ENCODE peak calls at places on chromosomes 11 and 22, in four cellular contexts. M is SK-N-SH, F is MM.1S, N is HepG2. T is an unnamed sample.

GRCh38 chr11:69511358-69512015 is 30.0 kb downstream of the LINC01488 start:
- DNase-seq in F (no peak), N (no peak), M (no peak), T (no peak)

GRCh38 chr11:12205330-12205729 is 94.9 kb downstream of the MICAL2 start:
- DNase-seq in F (no peak), M (no peak), N (no peak), T (no peak)

GRCh38 chr22:50341977-50342650 is 1.0 kb upstream of the PPP6R2 start:
- DNase-seq in F (peak), N (peak), M (peak), T (peak)

GRCh38 chr11:111047376-111047775 is 198.1 kb upstream of the POU2AF2 start:
- DNase-seq in N (no peak), F (no peak), M (no peak), T (peak)

GRCh38 chr11:76636826-76637460 is 33.6 kb downstream of the LRRC32 start:
- DNase-seq in F (no peak), N (no peak), M (no peak), T (no peak)

GRCh38 chr11:92932023-92932422 is 37.4 kb upstream of the MTNR1B start:
- DNase-seq in M (no peak), F (no peak), N (no peak), T (no peak)

GRCh38 chr22:23652286-23652685 is 20.2 kb upstream of the DRICH1 start:
- DNase-seq in F (no peak), M (no peak), N (no peak), T (no peak)

GRCh38 chr22:50738649-50739227 is 734 bp downstream of the ACR start:
- DNase-seq in F (no peak), N (no peak), M (no peak), T (no peak)

GRCh38 chr11:117096140-117096972 is 1.9 kb downstream of the SIK3 start:
- DNase-seq in M (peak), F (peak), N (peak), T (peak)

GRCh38 chr22:17732251-17732854 is 41.9 kb downstream of the BID start:
- DNase-seq in F (no peak), M (no peak), N (no peak), T (no peak)

GRCh38 chr11:9316334-9316733 is 1.9 kb upstream of the TMEM41B start:
- DNase-seq in N (no peak), M (no peak), F (no peak), T (no peak)

GRCh38 chr11:104653011-104653806 is 245.1 kb downstream of the CASP12 start:
- DNase-seq in N (no peak), M (peak), F (peak), T (no peak)

GRCh38 chr11:111918390-111919256 is at the start of gene C11orf52:
- DNase-seq in N (peak), M (no peak), F (peak), T (peak)

GRCh38 chr22:46860562-46860961 is 98.1 kb downstream of the TBC1D22A start:
- DNase-seq in F (no peak), M (no peak), N (no peak), T (no peak)

GRCh38 chr22:48491451-48491941 is 1336.2 kb downstream of the BRD1 start:
- DNase-seq in N (no peak), F (peak), M (no peak), T (peak)

GRCh38 chr22:20576445-20576816 is 69.0 kb downstream of the MED15 start:
- DNase-seq in F (no peak), M (no peak), N (no peak), T (no peak)

GRCh38 chr11:12079726-12080556 is 30.4 kb upstream of the MICAL2 start:
- DNase-seq in M (no peak), F (no peak), N (peak), T (no peak)

GRCh38 chr11:111502611-111503010 is 9.6 kb downstream of the BTG4 start:
- DNase-seq in N (no peak), M (no peak), F (no peak), T (no peak)

GRCh38 chr11:20110908-20111669 is 49.2 kb downstream of the DBX1 start:
- DNase-seq in M (peak), F (peak), N (peak), T (peak)

GRCh38 chr11:96137357-96137756 is 205.6 kb downstream of the MAML2 start:
- DNase-seq in N (no peak), M (no peak), F (no peak), T (no peak)

GRCh38 chr11:134372536-134372935 is 39.5 kb downstream of the B3GAT1 start:
- DNase-seq in N (no peak), M (no peak), F (no peak), T (no peak)

GRCh38 chr11:134371436-134372185 is 39.8 kb downstream of the GLB1L2 start:
- DNase-seq in M (no peak), N (no peak), F (no peak), T (no peak)

GRCh38 chr11:134369656-134370525 is 38.1 kb downstream of the GLB1L2 start:
- DNase-seq in N (no peak), M (no peak), F (no peak), T (no peak)

GRCh38 chr11:134372961-134373360 is 39.1 kb downstream of the B3GAT1 start:
- DNase-seq in F (no peak), M (no peak), N (no peak), T (no peak)

DNA sequence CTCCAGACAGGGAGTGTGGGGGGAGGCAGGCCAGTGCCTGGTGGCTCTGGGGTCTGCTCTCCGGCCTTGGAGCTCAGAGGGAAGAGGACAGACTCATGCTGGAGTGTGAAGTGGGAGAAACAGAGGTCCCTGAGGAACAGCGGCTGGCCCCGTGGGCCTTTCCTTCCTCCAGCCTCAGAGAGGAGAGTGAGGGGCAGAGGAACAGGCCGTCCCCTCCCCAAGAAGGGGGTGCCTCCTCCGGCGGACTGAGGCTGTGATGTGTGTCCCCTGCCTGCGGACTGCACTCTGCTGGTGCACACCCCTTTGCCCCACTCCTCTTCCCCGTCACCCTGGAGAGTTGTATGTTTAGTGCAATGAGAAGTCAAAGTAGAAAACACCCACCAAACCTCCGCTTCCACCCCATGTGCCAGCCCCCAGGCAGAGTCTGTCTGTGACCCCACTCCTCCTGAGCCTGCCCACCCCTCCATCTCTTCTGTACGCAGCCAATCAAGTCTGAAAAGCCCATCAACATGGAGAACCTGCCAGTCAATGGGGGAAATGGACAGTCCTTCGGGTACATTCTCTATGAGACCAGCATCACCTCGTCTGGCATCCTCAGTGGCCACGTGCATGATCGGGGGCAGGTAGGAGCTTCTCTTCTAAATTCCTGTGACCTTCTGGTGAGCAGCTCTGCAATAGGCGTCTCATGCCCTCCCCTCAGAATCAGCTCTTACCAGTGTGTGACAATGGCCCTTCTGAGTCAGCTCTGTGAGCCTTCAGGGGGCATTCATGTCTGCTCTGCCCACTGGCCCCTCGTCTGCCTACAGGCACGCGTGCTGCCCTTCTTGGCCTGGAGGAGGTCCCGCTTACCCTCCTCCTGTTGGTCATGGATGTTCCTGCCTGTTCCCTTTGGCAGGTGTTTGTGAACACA is 39.0 kb downstream of the GLB1L2 start:
- DNase-seq in M (no peak), N (no peak), F (no peak), T (no peak)
- H2AFZ ChIP-seq in M (no peak), N (no peak), F (no peak), T (no peak)

DNA sequence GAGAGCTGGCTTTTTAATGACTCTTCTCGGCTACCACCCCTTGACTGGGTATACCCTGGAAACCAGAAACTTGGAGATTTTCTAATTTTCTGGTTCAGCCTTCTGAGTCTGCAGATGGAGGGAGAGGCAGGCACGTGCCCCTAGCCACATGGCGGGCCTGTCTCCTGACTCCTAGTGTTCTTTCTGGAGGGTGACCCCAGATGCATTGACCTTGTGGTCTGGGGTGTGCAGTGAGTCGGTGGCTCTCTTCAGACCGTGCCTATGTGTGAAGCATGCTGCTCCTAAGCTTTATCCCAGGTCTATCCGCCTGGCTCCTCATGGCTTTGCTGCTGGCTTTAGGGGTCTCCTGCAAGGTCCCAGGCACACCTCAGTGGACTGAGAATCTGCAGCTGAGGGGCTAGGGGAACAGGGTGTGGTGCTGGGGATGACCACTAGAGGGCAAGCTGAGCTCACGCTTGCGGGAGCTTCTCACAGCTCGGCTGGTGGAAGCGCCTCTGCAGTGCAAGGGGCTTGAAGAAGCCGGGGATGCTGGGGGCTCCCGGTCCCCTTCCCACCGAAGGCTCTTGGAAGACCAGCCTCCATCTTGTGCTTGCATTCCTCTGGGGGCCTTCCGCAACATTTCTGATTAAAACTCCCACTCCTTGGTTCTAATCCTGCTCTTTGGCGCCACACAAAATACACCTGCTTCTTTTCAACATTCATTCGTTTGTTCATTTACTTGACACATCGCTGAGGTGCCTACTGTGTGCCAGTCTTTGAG is 51.8 kb downstream of the OTOG start:
- DNase-seq in N (peak), M (peak), F (peak), T (peak)
- H2AFZ ChIP-seq in N (no peak), M (no peak), F (no peak), T (no peak)

DNA sequence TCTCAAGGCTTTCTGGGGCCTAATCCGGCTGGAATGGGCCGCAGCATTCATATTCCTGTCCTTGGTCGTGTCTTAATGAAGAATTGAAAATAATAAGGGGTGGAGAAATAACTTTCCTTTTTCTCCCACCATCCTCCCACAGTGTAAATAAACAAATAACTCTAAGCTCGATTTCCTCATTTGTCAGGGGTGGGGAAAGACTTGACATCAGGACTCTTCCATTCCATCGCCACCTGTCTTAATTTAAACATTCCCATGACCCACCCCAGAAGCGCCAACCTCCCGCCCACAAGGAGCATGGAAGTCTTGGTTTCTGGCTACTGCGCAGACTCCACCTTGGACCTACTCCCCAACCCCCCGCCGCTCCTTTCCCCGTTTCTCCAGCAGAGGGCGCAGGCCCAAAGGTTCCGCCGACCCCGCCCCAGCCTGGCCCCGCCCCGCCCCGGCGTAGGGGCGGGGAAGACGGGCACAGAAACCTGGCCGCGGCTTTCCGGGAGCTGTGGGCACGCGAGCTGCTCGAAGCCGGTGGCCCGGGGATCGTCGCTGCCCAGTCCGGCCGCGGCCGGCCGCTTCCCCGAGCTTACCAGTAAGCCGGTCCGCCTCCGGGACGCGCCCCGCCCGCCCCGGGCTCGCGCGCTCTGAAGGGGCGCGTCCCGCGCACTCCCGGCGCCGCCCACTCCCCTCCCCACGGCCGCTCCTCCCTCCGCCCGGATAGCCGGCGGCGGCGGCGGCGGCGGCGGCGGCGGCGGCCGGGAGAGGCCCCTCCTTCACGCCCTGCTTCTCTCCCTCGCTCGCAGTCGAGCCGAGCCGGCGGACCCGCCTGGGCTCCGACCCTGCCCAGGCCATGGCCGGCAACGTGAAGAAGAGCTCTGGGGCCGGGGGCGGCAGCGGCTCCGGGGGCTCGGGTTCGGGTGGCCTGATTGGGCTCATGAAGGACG is at the start of gene CBL:
- DNase-seq in F (peak), N (peak), M (peak), T (peak)
- H2AFZ ChIP-seq in F (peak), N (peak), M (peak), T (peak)

GRCh38 chr11:18692941-18693760 is 5.4 kb upstream of the TMEM86A start:
- DNase-seq in N (no peak), F (no peak), M (no peak), T (no peak)
- H2AFZ ChIP-seq in N (no peak), F (no peak), M (no peak), T (no peak)

GRCh38 chr11:34512810-34513673 is 552 bp downstream of the ELF5 start:
- DNase-seq in F (peak), M (peak), N (peak), T (peak)
- H2AFZ ChIP-seq in F (no peak), M (no peak), N (no peak), T (no peak)

GRCh38 chr11:131979364-131979763 is 608.9 kb downstream of the NTM start:
- DNase-seq in F (no peak), N (no peak), M (peak), T (no peak)

GRCh38 chr11:131985769-131986393 is 615.5 kb downstream of the NTM start:
- DNase-seq in M (no peak), N (no peak), F (no peak), T (no peak)

GRCh38 chr11:131980878-131981668 is 610.7 kb downstream of the NTM start:
- DNase-seq in M (no peak), F (no peak), N (no peak), T (no peak)

GRCh38 chr11:131980199-131980598 is 609.8 kb downstream of the NTM start:
- DNase-seq in M (peak), N (no peak), F (no peak), T (no peak)

GRCh38 chr11:131982154-131982553 is 611.7 kb downstream of the NTM start:
- DNase-seq in M (no peak), F (no peak), N (no peak), T (peak)
- H2AFZ ChIP-seq in M (no peak), F (no peak), N (no peak), T (no peak)

GRCh38 chr22:38383417-38383816 is 66.2 kb upstream of the CSNK1E start:
- DNase-seq in M (no peak), N (no peak), F (no peak), T (no peak)
- H2AFZ ChIP-seq in M (no peak), N (no peak), F (no peak), T (no peak)

GRCh38 chr22:26892401-26893033 is 235.1 kb downstream of the MIAT start:
- DNase-seq in M (no peak), N (no peak), F (no peak), T (peak)
- H2AFZ ChIP-seq in M (no peak), N (no peak), F (no peak), T (no peak)

DNA sequence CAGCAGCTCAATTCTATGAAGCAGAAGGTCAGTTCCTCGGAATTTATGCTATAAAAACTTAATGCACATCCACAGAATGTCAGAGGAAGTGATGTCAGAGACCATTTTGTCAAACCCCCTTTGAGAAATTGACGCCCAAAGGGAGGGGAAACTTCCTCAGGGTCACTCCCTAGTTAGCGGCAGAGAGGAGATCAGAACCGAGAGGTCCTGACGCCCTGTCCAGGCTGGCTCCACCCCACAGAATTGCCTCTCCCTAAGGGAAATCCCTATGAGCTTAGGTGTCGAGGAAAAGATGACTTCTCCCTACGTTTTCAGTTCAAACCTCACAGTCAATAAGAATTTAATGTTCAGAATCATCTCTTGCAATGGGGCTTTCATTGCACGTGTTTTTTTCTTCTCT is 148.9 kb upstream of the TIMP3 start:
- DNase-seq in F (no peak), M (no peak), N (no peak), T (no peak)
- H2AFZ ChIP-seq in F (no peak), M (no peak), N (no peak), T (no peak)